ENCODE peak calls at places on chromosome 1, in four cellular contexts. One of them, this sample, is unnamed.

GRCh38 chr1:7301346-7301993 is 469.6 kb upstream of the VAMP3 start:
- DNase-seq in SK-N-SH: no peak
- DNase-seq in IMR-90: peak
- DNase-seq in left lung: no peak
- DNase-seq in this sample: no peak

GRCh38 chr1:32487182-32487581 is 22.3 kb downstream of the ZBTB8B start:
- DNase-seq in SK-N-SH: no peak
- DNase-seq in IMR-90: no peak
- DNase-seq in left lung: no peak
- DNase-seq in this sample: no peak

GRCh38 chr1:25028910-25029599 is 99.0 kb upstream of the RUNX3 start:
- DNase-seq in SK-N-SH: no peak
- DNase-seq in IMR-90: no peak
- DNase-seq in left lung: no peak
- DNase-seq in this sample: no peak

GRCh38 chr1:25651824-25652741 is 35.5 kb downstream of the MAN1C1 start:
- DNase-seq in SK-N-SH: peak
- DNase-seq in IMR-90: no peak
- DNase-seq in left lung: no peak
- DNase-seq in this sample: peak

GRCh38 chr1:235326719-235327558 is 1.0 kb downstream of the ARID4B start:
- DNase-seq in SK-N-SH: peak
- DNase-seq in IMR-90: no peak
- DNase-seq in left lung: peak
- DNase-seq in this sample: peak

GRCh38 chr1:176379626-176380339 is 83.2 kb upstream of the PAPPA2 start:
- DNase-seq in SK-N-SH: no peak
- DNase-seq in IMR-90: no peak
- DNase-seq in left lung: no peak
- DNase-seq in this sample: no peak

GRCh38 chr1:171868217-171868616 is 26.9 kb downstream of the DNM3 start:
- DNase-seq in SK-N-SH: no peak
- DNase-seq in IMR-90: no peak
- DNase-seq in left lung: no peak
- DNase-seq in this sample: no peak

GRCh38 chr1:197984273-197984672 is 67.1 kb downstream of the LHX9 start:
- DNase-seq in SK-N-SH: no peak
- DNase-seq in IMR-90: peak
- DNase-seq in left lung: no peak
- DNase-seq in this sample: no peak

GRCh38 chr1:111660204-111661150 is 40.9 kb downstream of the RAP1A start:
- DNase-seq in SK-N-SH: no peak
- DNase-seq in IMR-90: peak
- DNase-seq in left lung: no peak
- DNase-seq in this sample: no peak

GRCh38 chr1:38090796-38091195 is 44.2 kb upstream of the POU3F1 start:
- DNase-seq in SK-N-SH: no peak
- DNase-seq in IMR-90: no peak
- DNase-seq in left lung: no peak
- DNase-seq in this sample: no peak

GRCh38 chr1:117886101-117886795 is 43.2 kb downstream of the GDAP2 start:
- DNase-seq in SK-N-SH: no peak
- DNase-seq in IMR-90: peak
- DNase-seq in left lung: no peak
- DNase-seq in this sample: no peak

GRCh38 chr1:1430114-1430982 is 5.1 kb upstream of the VWA1 start:
- DNase-seq in SK-N-SH: peak
- DNase-seq in IMR-90: peak
- DNase-seq in left lung: peak
- DNase-seq in this sample: peak

GRCh38 chr1:234779160-234779538 is 169.2 kb upstream of the IRF2BP2 start:
- DNase-seq in SK-N-SH: no peak
- DNase-seq in IMR-90: no peak
- DNase-seq in left lung: no peak
- DNase-seq in this sample: no peak

GRCh38 chr1:107724648-107725047 is 240.3 kb downstream of the VAV3 start:
- DNase-seq in SK-N-SH: no peak
- DNase-seq in IMR-90: no peak
- DNase-seq in left lung: no peak
- DNase-seq in this sample: no peak

DNA sequence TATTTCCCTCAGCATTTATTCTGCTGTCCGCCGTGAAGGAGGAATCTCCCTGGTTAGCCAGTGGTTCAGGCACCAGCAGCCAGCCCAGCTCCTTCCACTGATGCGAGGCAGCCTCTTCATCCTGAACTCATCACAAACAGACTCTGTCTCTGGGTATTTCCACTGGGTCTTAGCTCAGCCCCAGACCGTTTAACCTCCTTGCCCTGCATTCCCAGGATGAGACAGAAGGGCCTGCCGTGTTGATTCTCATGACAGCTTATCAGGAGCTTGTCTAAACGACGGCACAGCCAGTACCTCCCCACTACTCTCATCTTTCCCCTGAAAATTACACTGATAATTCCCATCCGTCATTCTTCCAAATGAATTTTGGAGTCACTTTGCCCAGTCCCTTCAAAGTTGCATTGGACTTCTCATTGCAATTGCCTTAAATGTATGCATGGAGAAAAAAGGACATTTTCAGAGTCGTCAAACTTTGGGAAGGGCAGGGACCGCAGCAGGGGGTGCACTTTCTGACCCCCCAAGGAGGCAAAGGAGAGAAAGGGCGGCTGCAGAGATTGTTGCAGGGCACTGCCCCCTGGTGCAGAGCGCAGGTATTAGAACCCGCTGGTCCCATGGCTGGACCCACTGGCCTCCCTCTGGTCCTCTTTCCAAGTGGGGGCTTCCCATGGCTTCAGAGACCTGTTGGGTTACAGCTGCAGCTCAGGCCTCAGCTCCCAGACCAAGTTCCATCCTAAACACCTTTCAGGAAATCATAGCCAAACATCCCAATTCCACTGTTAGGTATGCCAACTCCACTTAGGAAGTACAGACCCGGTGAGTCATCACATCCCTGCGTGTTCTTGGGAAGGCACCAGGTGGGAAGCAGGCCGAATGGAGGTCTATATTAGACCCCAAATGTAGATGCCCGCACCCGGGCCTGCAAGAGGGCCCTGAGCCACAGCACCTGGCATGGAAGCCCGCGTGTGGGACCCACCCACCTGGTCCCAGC is 3.7 kb upstream of the MEGF6 start:
- DNase-seq in SK-N-SH: peak
- DNase-seq in IMR-90: no peak
- DNase-seq in left lung: no peak
- DNase-seq in this sample: no peak
- TF ChIP-seq CTCF in SK-N-SH: peak
- TF ChIP-seq CTCF in IMR-90: peak
- TF ChIP-seq CTCF in left lung: peak
- TF ChIP-seq CTCF in this sample: peak

GRCh38 chr1:168714012-168714411 is 15.0 kb downstream of the DPT start:
- DNase-seq in SK-N-SH: no peak
- DNase-seq in IMR-90: no peak
- DNase-seq in left lung: no peak
- DNase-seq in this sample: no peak

GRCh38 chr1:168708698-168709406 is 20.2 kb downstream of the DPT start:
- DNase-seq in SK-N-SH: peak
- DNase-seq in IMR-90: no peak
- DNase-seq in left lung: no peak
- DNase-seq in this sample: no peak

GRCh38 chr1:168709407-168709891 is 19.6 kb downstream of the DPT start:
- DNase-seq in SK-N-SH: no peak
- DNase-seq in IMR-90: peak
- DNase-seq in left lung: no peak
- DNase-seq in this sample: no peak

GRCh38 chr1:168706376-168706995 is 22.5 kb downstream of the DPT start:
- DNase-seq in SK-N-SH: no peak
- DNase-seq in IMR-90: no peak
- DNase-seq in left lung: no peak
- DNase-seq in this sample: no peak

DNA sequence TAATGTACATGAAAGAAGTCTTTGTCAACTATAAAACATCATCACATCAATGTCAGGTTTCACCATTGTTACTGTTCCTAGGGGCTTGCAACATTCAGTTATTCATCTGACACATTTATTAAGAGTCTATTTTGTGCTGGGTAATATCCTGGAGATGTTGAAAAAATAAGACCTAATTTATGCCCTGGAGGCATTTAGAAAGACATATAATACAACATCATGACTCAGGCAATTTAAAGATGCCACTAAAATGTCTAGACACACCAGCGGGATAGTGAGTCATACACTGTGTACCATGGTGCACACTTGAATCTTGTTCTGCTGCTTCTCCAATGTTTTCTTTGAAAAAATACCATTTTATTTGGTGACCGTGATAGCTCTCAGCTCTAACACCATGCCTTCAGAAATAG is 19.1 kb downstream of the DPT start:
- DNase-seq in SK-N-SH: no peak
- DNase-seq in IMR-90: no peak
- DNase-seq in left lung: no peak
- DNase-seq in this sample: no peak
- H3K27ac ChIP-seq in SK-N-SH: peak
- H3K27ac ChIP-seq in IMR-90: no peak
- H3K27ac ChIP-seq in left lung: peak
- H3K27ac ChIP-seq in this sample: peak

DNA sequence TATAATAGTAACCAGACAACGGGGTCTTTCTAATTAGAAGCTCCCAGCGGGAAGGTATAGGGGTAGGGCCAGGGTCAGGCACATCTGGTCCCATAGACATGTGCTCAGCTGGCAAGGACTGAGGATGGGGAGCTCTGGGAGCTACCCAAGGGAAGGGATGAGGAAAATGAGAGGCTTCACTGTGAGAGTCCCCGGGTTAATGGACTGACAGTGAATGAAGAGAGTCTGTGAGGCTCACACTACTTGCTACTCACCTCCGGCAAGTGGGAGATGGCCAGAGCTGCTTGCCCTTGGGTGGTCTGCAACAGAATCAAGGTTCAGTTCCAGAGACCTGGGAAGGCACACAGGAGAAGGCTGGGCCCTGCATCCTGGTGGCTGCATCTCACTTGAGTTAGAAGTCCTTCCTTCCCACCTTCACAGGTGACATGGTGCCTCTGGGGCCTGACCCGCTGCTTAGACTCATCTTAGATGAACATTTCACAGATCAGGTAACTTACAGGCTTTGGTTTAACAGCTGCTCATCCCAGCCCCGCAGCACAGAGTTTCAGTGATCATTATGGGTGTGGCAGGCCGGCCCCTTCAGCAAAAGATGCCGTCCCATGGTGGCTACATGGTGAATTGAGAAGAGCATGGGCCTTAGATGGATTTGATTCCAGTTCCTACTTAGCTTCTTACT is 31.7 kb downstream of the EIF2D start:
- DNase-seq in SK-N-SH: no peak
- DNase-seq in IMR-90: no peak
- DNase-seq in left lung: no peak
- DNase-seq in this sample: no peak
- H3K4me3 ChIP-seq in SK-N-SH: no peak
- H3K4me3 ChIP-seq in IMR-90: no peak
- H3K4me3 ChIP-seq in left lung: no peak
- H3K4me3 ChIP-seq in this sample: no peak

DNA sequence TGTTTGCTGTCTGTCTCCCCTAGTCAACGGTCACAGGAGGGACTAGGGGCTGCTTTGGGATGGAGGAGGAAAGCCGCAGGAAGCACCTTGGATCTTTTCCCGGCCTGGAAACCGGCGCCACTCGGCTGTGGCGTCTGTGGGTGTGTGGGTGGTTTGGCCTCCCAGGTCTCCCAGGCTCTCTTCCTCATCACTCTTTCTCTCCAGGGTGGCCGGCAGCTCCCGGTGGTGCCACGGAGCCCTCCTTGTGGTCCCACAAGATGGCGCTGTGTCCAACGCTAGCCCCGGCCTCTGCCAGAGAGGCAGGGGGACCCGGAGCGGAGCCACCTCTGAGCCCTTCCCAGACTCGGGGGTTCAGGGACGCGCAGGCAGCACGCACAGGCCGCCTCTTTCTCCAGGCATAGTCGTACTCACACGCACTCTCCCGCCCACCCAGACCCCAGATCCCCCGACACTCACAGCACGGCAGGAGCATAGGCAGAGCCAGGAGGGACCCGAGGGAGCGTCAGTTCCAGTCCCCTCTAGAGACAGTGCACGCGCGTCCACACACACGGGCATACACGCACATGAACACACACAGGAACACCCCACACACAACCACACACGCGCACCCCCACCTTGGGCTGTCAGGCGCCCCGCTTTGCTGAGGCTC is 31.2 kb downstream of the CDCP2 start:
- DNase-seq in SK-N-SH: peak
- DNase-seq in IMR-90: peak
- DNase-seq in left lung: peak
- DNase-seq in this sample: peak
- TF ChIP-seq CTCF in SK-N-SH: peak
- TF ChIP-seq CTCF in IMR-90: peak
- TF ChIP-seq CTCF in left lung: peak
- TF ChIP-seq CTCF in this sample: peak

GRCh38 chr1:55507578-55507931 is 292.4 kb upstream of the USP24 start:
- DNase-seq in SK-N-SH: no peak
- DNase-seq in IMR-90: no peak
- DNase-seq in left lung: no peak
- DNase-seq in this sample: no peak
- H3K27ac ChIP-seq in SK-N-SH: no peak
- H3K27ac ChIP-seq in IMR-90: peak
- H3K27ac ChIP-seq in left lung: no peak
- H3K27ac ChIP-seq in this sample: no peak